ENCODE peak calls at places on chromosomes 2 and 18, in nine cellular contexts. N is WERI-Rb-1, Q is endodermal cell, G is A673, C is fibroblast of lung, R is osteoblast, U is body of pancreas, O is tibial artery, V is ascending aorta. J is an unnamed sample.

GRCh38 chr2:112216158-112216557 is 38.7 kb downstream of the ZC3H8 start:
- DNase-seq in N (no peak), Q (no peak), G (peak; percentile 53), C (peak; percentile 4), R (no peak), U (no peak), O (no peak), V (no peak), J (no peak)

GRCh38 chr2:240518981-240519380 is 38.8 kb downstream of the ANKMY1 start:
- DNase-seq in N (no peak), Q (no peak), G (no peak), C (no peak), R (no peak), U (no peak), O (no peak), V (no peak), J (no peak)

GRCh38 chr2:54574107-54574859 is 118.2 kb downstream of the SPTBN1 start:
- DNase-seq in N (no peak), Q (no peak), G (no peak), C (peak; percentile 58), R (peak; percentile 62), U (no peak), O (no peak), V (no peak), J (peak; percentile 92)

GRCh38 chr18:70423988-70424387 is 135.1 kb downstream of the SOCS6 start:
- DNase-seq in N (no peak), Q (no peak), G (no peak), C (no peak), R (peak; percentile 90), U (no peak), O (no peak), V (no peak), J (no peak)

GRCh38 chr2:19474128-19474527 is 115.7 kb upstream of the OSR1 start:
- DNase-seq in N (no peak), Q (no peak), G (no peak), C (peak; percentile 72), R (no peak), U (peak; percentile 13), O (no peak), V (no peak), J (peak; percentile 65)

GRCh38 chr2:144237845-144238637 is 281.9 kb downstream of the ZEB2 start:
- DNase-seq in N (no peak), Q (no peak), G (no peak), C (no peak), R (no peak), U (no peak), O (no peak), V (no peak), J (no peak)

GRCh38 chr2:41413813-41414485 is 633.9 kb upstream of the PKDCC start:
- DNase-seq in N (no peak), Q (no peak), G (no peak), C (no peak), R (no peak), U (no peak), O (no peak), V (no peak), J (no peak)

GRCh38 chr18:36572135-36572856 is 256.5 kb downstream of the TPGS2 start:
- DNase-seq in N (peak; percentile 55), Q (peak; percentile 79), G (peak; percentile 57), C (peak; percentile 54), R (peak; percentile 60), U (peak; percentile 32), O (no peak), V (no peak), J (no peak)

GRCh38 chr2:19942199-19942598 is 40.4 kb upstream of the TTC32 start:
- DNase-seq in N (no peak), Q (no peak), G (no peak), C (no peak), R (no peak), U (no peak), O (no peak), V (no peak), J (no peak)

GRCh38 chr2:164792316-164793127 is 49.1 kb downstream of the COBLL1 start:
- DNase-seq in N (no peak), Q (no peak), G (peak; percentile 17), C (no peak), R (no peak), U (no peak), O (no peak), V (no peak), J (no peak)

DNA sequence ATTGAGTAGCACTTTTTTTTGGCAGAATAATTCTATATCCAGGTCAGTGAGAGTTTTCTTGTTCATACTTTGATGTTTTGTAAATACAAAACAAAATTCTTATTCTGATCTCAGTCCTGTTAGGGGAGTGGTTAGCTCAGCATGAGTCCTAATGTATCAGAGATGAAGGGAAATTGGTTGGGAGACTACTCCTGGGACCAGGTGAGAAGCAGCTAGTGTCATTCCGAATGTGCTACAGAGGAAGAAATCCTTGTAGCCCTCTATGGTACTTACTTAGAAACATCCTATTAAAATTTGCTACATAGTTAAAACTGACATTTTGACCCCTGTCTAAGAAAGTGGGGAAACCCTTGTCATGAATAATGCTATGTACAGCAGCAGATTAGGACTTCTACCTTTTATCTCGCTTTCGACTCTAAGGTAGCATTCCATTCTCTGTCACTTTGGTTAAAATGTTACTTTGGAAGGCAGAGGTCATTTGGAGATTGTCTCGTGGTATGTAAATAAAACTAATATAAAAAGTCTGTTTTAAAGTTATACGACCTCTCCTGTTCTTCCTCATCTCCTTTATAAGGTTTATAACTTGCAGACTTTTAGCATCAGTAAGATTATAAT is 65.8 kb downstream of the PARD3B start:
- DNase-seq in N (no peak), Q (no peak), G (no peak), C (no peak), R (no peak), U (no peak), O (no peak), V (no peak), J (no peak)
- H3K27ac ChIP-seq in N (no peak overlapping the region), Q (no peak overlapping the region), G (no peak overlapping the region), C (no peak overlapping the region), R (no peak overlapping the region), U (peak overlapping the region; percentile 48), O (no peak overlapping the region), V (no peak overlapping the region), J (no peak overlapping the region)

GRCh38 chr18:24404591-24404990 is 7.0 kb upstream of the OSBPL1A start:
- DNase-seq in N (no peak), Q (no peak), G (no peak), C (no peak), R (no peak), U (no peak), O (no peak), V (no peak), J (no peak)
- H3K4me3 ChIP-seq in N (no peak overlapping the region), Q (peak overlapping the region; percentile 64), G (no peak overlapping the region), C (no peak overlapping the region), R (no peak overlapping the region), U (no peak overlapping the region), O (no peak overlapping the region), V (no peak overlapping the region), J (no peak overlapping the region)

GRCh38 chr2:11786191-11786590 is 39.8 kb downstream of the LPIN1 start:
- DNase-seq in N (no peak), Q (no peak), G (no peak), C (no peak), R (no peak), U (no peak), O (no peak), V (no peak), J (no peak)

GRCh38 chr2:11785611-11785940 is 39.1 kb downstream of the LPIN1 start:
- DNase-seq in N (no peak), Q (no peak), G (no peak), C (no peak), R (no peak), U (no peak), O (no peak), V (no peak), J (no peak)

GRCh38 chr2:11784310-11784709 is 37.9 kb downstream of the LPIN1 start:
- DNase-seq in N (no peak), Q (no peak), G (peak; percentile 9), C (no peak), R (no peak), U (no peak), O (no peak), V (no peak), J (no peak)

GRCh38 chr2:11786592-11786991 is 40.2 kb downstream of the LPIN1 start:
- DNase-seq in N (no peak), Q (no peak), G (no peak), C (no peak), R (no peak), U (no peak), O (no peak), V (no peak), J (no peak)

GRCh38 chr2:11784747-11785610 is 38.5 kb downstream of the LPIN1 start:
- DNase-seq in N (peak; percentile 59), Q (peak; percentile 92), G (peak; percentile 37), C (peak; percentile 43), R (peak; percentile 96), U (peak; percentile 31), O (no peak), V (no peak), J (peak; percentile 53)
- H3K36me3 ChIP-seq in N (peaks cover 99% of the 10 kb centered on the region), Q (peaks cover 59% of the 10 kb centered on the region), G (peaks cover 51% of the 10 kb centered on the region), C (peaks cover 43% of the 10 kb centered on the region), R (peaks cover 50% of the 10 kb centered on the region), U (peaks cover 15% of the 10 kb centered on the region), O (peaks cover 98% of the 10 kb centered on the region), V (peaks cover 80% of the 10 kb centered on the region), J (peaks cover 78% of the 10 kb centered on the region)

GRCh38 chr2:46780801-46781445 is 134.7 kb downstream of the MCFD2 start:
- DNase-seq in N (peak; percentile 73), Q (peak; percentile 93), G (no peak), C (peak; percentile 82), R (peak; percentile 43), U (no peak), O (peak; percentile 66), V (no peak), J (no peak)

GRCh38 chr2:46779447-46779941 is 136.1 kb downstream of the MCFD2 start:
- DNase-seq in N (no peak), Q (no peak), G (no peak), C (peak; percentile 33), R (peak; percentile 58), U (peak; percentile 24), O (peak; percentile 59), V (no peak), J (no peak)

GRCh38 chr2:46776687-46777327 is 138.8 kb downstream of the MCFD2 start:
- DNase-seq in N (peak; percentile 73), Q (peak; percentile 81), G (peak; percentile 76), C (peak; percentile 81), R (no peak), U (peak; percentile 61), O (no peak), V (no peak), J (peak; percentile 15)

GRCh38 chr2:46780411-46780800 is 135.2 kb downstream of the MCFD2 start:
- DNase-seq in N (no peak), Q (no peak), G (no peak), C (peak; percentile 42), R (no peak), U (no peak), O (peak; percentile 78), V (no peak), J (no peak)

DNA sequence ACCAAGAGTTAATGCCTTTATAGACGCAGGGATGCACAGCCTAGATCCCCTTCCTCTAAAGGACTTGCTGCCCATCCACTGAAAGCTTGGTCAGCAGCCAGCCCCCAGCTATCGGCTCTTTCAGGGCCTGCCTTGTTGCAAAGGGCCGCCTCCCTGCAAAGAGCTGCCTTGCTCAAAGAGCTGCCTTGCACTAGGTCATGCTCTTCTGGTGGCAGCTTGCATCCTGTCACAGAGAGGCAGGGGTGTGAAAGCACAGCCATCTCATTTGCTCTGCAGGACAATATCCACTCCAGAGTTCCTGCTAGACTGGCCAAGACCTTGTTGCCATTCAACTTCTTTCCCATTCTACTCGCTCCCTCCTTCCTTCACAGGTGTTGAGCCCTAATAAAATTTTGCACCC is 137.1 kb downstream of the MCFD2 start:
- DNase-seq in N (no peak), Q (peak; percentile 58), G (no peak), C (no peak), R (no peak), U (no peak), O (no peak), V (no peak), J (no peak)
- H3K27ac ChIP-seq in N (no peak overlapping the region), Q (no peak overlapping the region), G (no peak overlapping the region), C (no peak overlapping the region), R (peak overlapping the region; percentile 33), U (no peak overlapping the region), O (no peak overlapping the region), V (no peak overlapping the region), J (no peak overlapping the region)

J was measured in CD8-positive, alpha-beta memory T cell.